ENCODE peak calls at places on chromosomes 3 and 15, in nine cellular contexts. F is activated CD8-positive, alpha-beta T cell treated with anti-CD3 and anti-CD28 coated beads for 36 hours; M is cardiac muscle cell; U is amniotic stem cell; V is ovary; K is fibroblast of the aortic adventitia; T is neuronal stem cell; P is neural crest cell; E is NCI-H82. H is an unnamed sample.
A peak's percentile ranks its signal among the peaks of the same experiment; 100 is the strongest.

GRCh38 chr3:11477286-11477935 is 166.3 kb downstream of the VGLL4 start:
- DNase-seq in K (peak; percentile 97), F (no peak), U (peak; percentile 43), M (peak; percentile 88), P (no peak), T (no peak), V (no peak), E (no peak), H (no peak)

GRCh38 chr15:75361989-75362641 is 6.3 kb downstream of the MAN2C1 start:
- DNase-seq in T (no peak), P (no peak), U (no peak), E (no peak), K (no peak), V (no peak), F (no peak), M (no peak), H (no peak)

GRCh38 chr3:86988235-86988634 is 2.7 kb downstream of the VGLL3 start:
- DNase-seq in V (no peak), F (no peak), K (peak; percentile 94), U (peak; percentile 60), E (no peak), M (peak; percentile 91), P (no peak), T (no peak), H (no peak)

GRCh38 chr3:175580318-175580717 is 721.2 kb downstream of the NAALADL2 start:
- DNase-seq in E (no peak), P (no peak), T (no peak), U (no peak), M (no peak), F (no peak), V (no peak), K (no peak), H (no peak)

GRCh38 chr15:78734441-78735064 is 76.7 kb downstream of the ADAMTS7 start:
- DNase-seq in P (no peak), T (no peak), K (no peak), M (no peak), V (no peak), U (no peak), E (no peak), F (no peak), H (no peak)

GRCh38 chr3:153553605-153553945 is 391.5 kb downstream of the RAP2B start:
- DNase-seq in V (no peak), U (no peak), F (no peak), M (no peak), E (no peak), T (no peak), P (no peak), K (no peak), H (no peak)

GRCh38 chr3:185024406-185024805 is 128.5 kb downstream of the C3orf70 start:
- DNase-seq in P (no peak), V (no peak), E (no peak), M (peak; percentile 27), U (no peak), K (no peak), F (no peak), T (no peak), H (no peak)

GRCh38 chr3:15768421-15769255 is 29.1 kb downstream of the ANKRD28 start:
- DNase-seq in K (peak; percentile 96), V (no peak), T (no peak), F (no peak), P (no peak), U (peak; percentile 87), E (no peak), M (peak; percentile 96), H (no peak)

GRCh38 chr3:13497386-13497785 is 17.3 kb downstream of the HDAC11 start:
- DNase-seq in U (no peak), F (no peak), M (peak; percentile 12), V (no peak), K (peak; percentile 62), E (no peak), P (no peak), T (no peak), H (no peak)

GRCh38 chr3:122786067-122786466 is 7.6 kb downstream of the HSPBAP1 start:
- DNase-seq in E (no peak), M (peak; percentile 55), T (no peak), F (peak; percentile 22), U (no peak), P (no peak), V (no peak), K (peak; percentile 57), H (no peak)

GRCh38 chr3:8458711-8459110 is 42.9 kb upstream of the LMCD1 start:
- DNase-seq in M (peak; percentile 68), K (peak; percentile 98), U (peak; percentile 84), F (no peak), T (no peak), P (no peak), E (no peak), V (no peak), H (no peak)

GRCh38 chr3:131083190-131083863 is 56.6 kb downstream of the NEK11 start:
- DNase-seq in K (peak; percentile 15), V (no peak), U (no peak), T (no peak), M (peak; percentile 43), E (peak; percentile 84), P (peak; percentile 8), F (no peak), H (peak; percentile 67)

GRCh38 chr15:44028349-44028748 is 166.7 kb downstream of the FRMD5 start:
- DNase-seq in V (no peak), F (peak; percentile 27), E (peak; percentile 15), T (no peak), M (no peak), U (no peak), P (no peak), K (no peak), H (no peak)

GRCh38 chr15:68503791-68504720 is 72.1 kb upstream of the ITGA11 start:
- DNase-seq in T (no peak), V (no peak), K (no peak), P (no peak), U (no peak), M (peak; percentile 62), F (no peak), E (no peak), H (no peak)

GRCh38 chr3:72657666-72658065 is 190.6 kb downstream of the SHQ1 start:
- DNase-seq in M (no peak), V (no peak), P (no peak), T (no peak), K (no peak), E (no peak), U (no peak), F (peak; percentile 74), H (no peak)

GRCh38 chr3:196322-197153 is at the start of gene CHL1:
- DNase-seq in T (peak; percentile 47), K (no peak), U (no peak), F (no peak), E (peak; percentile 26), V (peak; percentile 38), M (no peak), P (peak; percentile 7), H (peak; percentile 60)

GRCh38 chr3:97647441-97647840 is 117.1 kb upstream of the ARL6 start:
- DNase-seq in T (no peak), F (no peak), V (no peak), M (no peak), E (peak; percentile 80), P (no peak), K (no peak), U (no peak), H (no peak)

GRCh38 chr3:72537448-72537847 is 310.8 kb downstream of the SHQ1 start:
- DNase-seq in T (no peak), V (no peak), F (no peak), M (no peak), U (no peak), P (no peak), K (no peak), E (no peak), H (no peak)

GRCh38 chr3:11288021-11288491 is 15.9 kb downstream of the ATG7 start:
- DNase-seq in K (peak; percentile 77), V (no peak), P (no peak), U (no peak), F (no peak), E (no peak), M (peak; percentile 61), T (no peak), H (no peak)

GRCh38 chr3:195135921-195136320 is 135.0 kb downstream of the XXYLT1 start:
- DNase-seq in U (no peak), V (no peak), M (no peak), E (no peak), P (no peak), T (no peak), K (no peak), F (no peak), H (no peak)

GRCh38 chr3:4508048-4508981 is 15.2 kb downstream of the ITPR1 start:
- DNase-seq in E (no peak), U (no peak), M (no peak), P (no peak), V (no peak), K (no peak), T (no peak), F (peak; percentile 40), H (no peak)

GRCh38 chr15:58509556-58509955 is 77.8 kb downstream of the LIPC start:
- DNase-seq in F (no peak), T (no peak), V (no peak), K (no peak), M (no peak), P (no peak), U (no peak), E (no peak), H (no peak)

GRCh38 chr3:142447308-142447851 is 457 bp downstream of the XRN1 start:
- DNase-seq in T (no peak), V (peak; percentile 38), F (peak; percentile 72), K (peak; percentile 61), U (peak; percentile 4), E (peak; percentile 81), M (peak; percentile 61), P (peak; percentile 17), H (peak; percentile 63)

GRCh38 chr3:133578548-133579191 is 5.2 kb downstream of the CDV3 start:
- DNase-seq in F (no peak), E (no peak), K (peak; percentile 70), V (no peak), T (no peak), P (no peak), M (peak; percentile 70), U (no peak), H (no peak)

GRCh38 chr3:142148871-142149860 is at the start of gene TFDP2:
- DNase-seq in E (peak; percentile 100), M (peak; percentile 92), P (peak; percentile 88), F (peak; percentile 89), V (peak; percentile 92), U (peak; percentile 76), T (peak; percentile 92), K (peak; percentile 83), H (peak; percentile 93)

GRCh38 chr15:84811151-84811550 is 6.0 kb upstream of the ALPK3 start:
- DNase-seq in F (no peak), M (no peak), T (no peak), P (no peak), E (no peak), K (no peak), U (no peak), V (no peak), H (no peak)

GRCh38 chr3:108455212-108455705 is 55.1 kb downstream of the MYH15 start:
- DNase-seq in M (no peak), E (no peak), U (no peak), P (no peak), K (no peak), F (no peak), T (no peak), V (no peak), H (no peak)

GRCh38 chr3:188174309-188175044 is 20.5 kb downstream of the LPP start:
- DNase-seq in M (no peak), U (no peak), P (no peak), K (no peak), V (no peak), F (no peak), E (no peak), T (no peak), H (no peak)

GRCh38 chr3:33704891-33705290 is 13.2 kb downstream of the CLASP2 start:
- DNase-seq in U (no peak), K (no peak), T (no peak), P (no peak), E (no peak), V (no peak), M (no peak), F (no peak), H (no peak)

GRCh38 chr3:126152458-126152857 is 27.9 kb downstream of the ALDH1L1 start:
- DNase-seq in K (no peak), E (no peak), U (no peak), T (no peak), V (no peak), F (no peak), P (no peak), M (no peak), H (peak; percentile 27)

GRCh38 chr3:40923130-40923529 is 276.2 kb upstream of the CTNNB1 start:
- DNase-seq in M (no peak), U (no peak), T (no peak), E (no peak), F (no peak), P (no peak), V (no peak), K (no peak), H (no peak)

H was measured in sciatic nerve.